ENCODE peak calls at places on chromosomes 12 and 14, in six cellular contexts. One of them, this sample, is unnamed.

GRCh38 chr12:15581006-15581405 is 208.2 kb downstream of the EPS8 start:
- DNase-seq in activated T-cell treated with anti-CD3 and anti-CD28 coated beads for 24 hours: no peak
- DNase-seq in GM12892: no peak
- DNase-seq in H4: no peak
- DNase-seq in EH: peak; percentile 58
- DNase-seq in cardiac muscle cell: no peak
- DNase-seq in this sample: no peak

GRCh38 chr14:93901813-93902212 is 25.3 kb upstream of the FAM181A start:
- DNase-seq in GM12892: no peak
- DNase-seq in activated T-cell treated with anti-CD3 and anti-CD28 coated beads for 24 hours: no peak
- DNase-seq in H4: no peak
- DNase-seq in EH: no peak
- DNase-seq in cardiac muscle cell: no peak
- DNase-seq in this sample: no peak

GRCh38 chr12:86349196-86349595 is 93.0 kb upstream of the MGAT4C start:
- DNase-seq in cardiac muscle cell: no peak
- DNase-seq in H4: no peak
- DNase-seq in GM12892: no peak
- DNase-seq in EH: no peak
- DNase-seq in activated T-cell treated with anti-CD3 and anti-CD28 coated beads for 24 hours: no peak
- DNase-seq in this sample: no peak

GRCh38 chr12:48157889-48158370 is 615 bp upstream of the ASB8 start:
- DNase-seq in GM12892: no peak
- DNase-seq in cardiac muscle cell: no peak
- DNase-seq in EH: no peak
- DNase-seq in H4: no peak
- DNase-seq in activated T-cell treated with anti-CD3 and anti-CD28 coated beads for 24 hours: no peak
- DNase-seq in this sample: no peak

GRCh38 chr12:3684449-3685051 is 68.4 kb downstream of the CRACR2A start:
- DNase-seq in activated T-cell treated with anti-CD3 and anti-CD28 coated beads for 24 hours: no peak
- DNase-seq in cardiac muscle cell: peak; percentile 78
- DNase-seq in H4: no peak
- DNase-seq in GM12892: no peak
- DNase-seq in EH: no peak
- DNase-seq in this sample: no peak

GRCh38 chr12:28242888-28243633 is 52.8 kb downstream of the CCDC91 start:
- DNase-seq in H4: no peak
- DNase-seq in cardiac muscle cell: no peak
- DNase-seq in activated T-cell treated with anti-CD3 and anti-CD28 coated beads for 24 hours: no peak
- DNase-seq in GM12892: no peak
- DNase-seq in EH: no peak
- DNase-seq in this sample: no peak

GRCh38 chr14:39247256-39247655 is 13.5 kb downstream of the MIA2 start:
- DNase-seq in cardiac muscle cell: no peak
- DNase-seq in GM12892: no peak
- DNase-seq in activated T-cell treated with anti-CD3 and anti-CD28 coated beads for 24 hours: no peak
- DNase-seq in EH: peak; percentile 85
- DNase-seq in H4: peak; percentile 51
- DNase-seq in this sample: no peak

GRCh38 chr14:68800361-68800760 is 7.5 kb upstream of the ZFP36L1 start:
- DNase-seq in H4: peak; percentile 52
- DNase-seq in activated T-cell treated with anti-CD3 and anti-CD28 coated beads for 24 hours: no peak
- DNase-seq in GM12892: no peak
- DNase-seq in EH: peak; percentile 46
- DNase-seq in cardiac muscle cell: no peak
- DNase-seq in this sample: no peak

GRCh38 chr12:49037111-49037946 is 18.8 kb upstream of the PRKAG1 start:
- DNase-seq in activated T-cell treated with anti-CD3 and anti-CD28 coated beads for 24 hours: no peak
- DNase-seq in cardiac muscle cell: no peak
- DNase-seq in GM12892: no peak
- DNase-seq in EH: no peak
- DNase-seq in H4: no peak
- DNase-seq in this sample: no peak

GRCh38 chr12:122412851-122413433 is 9.5 kb downstream of the CLIP1 start:
- DNase-seq in GM12892: no peak
- DNase-seq in EH: no peak
- DNase-seq in H4: no peak
- DNase-seq in activated T-cell treated with anti-CD3 and anti-CD28 coated beads for 24 hours: no peak
- DNase-seq in cardiac muscle cell: no peak
- DNase-seq in this sample: no peak

GRCh38 chr14:106564058-106564643 is 1037.8 kb downstream of the TMEM121 start:
- DNase-seq in activated T-cell treated with anti-CD3 and anti-CD28 coated beads for 24 hours: peak; percentile 47
- DNase-seq in H4: no peak
- DNase-seq in GM12892: peak; percentile 39
- DNase-seq in EH: no peak
- DNase-seq in cardiac muscle cell: no peak
- DNase-seq in this sample: no peak